ENCODE peak calls at places on chromosomes 13 and 19, in nine cellular contexts. G is psoas muscle, B is neural crest cell, V is thoracic aorta, L is NCI-H1417, U is Kasumi-1, D is EH, C is Daoy, J is ecto neural progenitor cell. W is an unnamed sample.

GRCh38 chr19:54937926-54938325 is 9.4 kb downstream of the NLRP7 start:
- DNase-seq in G (no peak), B (no peak), V (no peak), L (no peak), U (no peak), D (no peak), C (no peak), J (no peak), W (no peak)

GRCh38 chr13:98447881-98448641 is 128.8 kb downstream of the STK24 start:
- DNase-seq in G (no peak), B (peak; percentile 55), V (no peak), L (peak; percentile 19), U (peak; percentile 13), D (peak; percentile 48), C (peak; percentile 30), J (peak; percentile 78), W (no peak)

GRCh38 chr13:40440990-40441820 is 225.2 kb downstream of the FOXO1 start:
- DNase-seq in G (peak; percentile 86), B (no peak), V (peak; percentile 38), L (no peak), U (no peak), D (no peak), C (peak; percentile 55), J (no peak), W (peak; percentile 98)

GRCh38 chr13:112664501-112665203 is 25.2 kb upstream of the ATP11A start:
- DNase-seq in G (no peak), B (no peak), V (no peak), L (no peak), U (no peak), D (peak; percentile 27), C (no peak), J (peak; percentile 36), W (no peak)

GRCh38 chr13:40381935-40382764 is 284.3 kb downstream of the FOXO1 start:
- DNase-seq in G (no peak), B (no peak), V (no peak), L (no peak), U (no peak), D (no peak), C (no peak), J (no peak), W (no peak)

GRCh38 chr19:19821366-19822147 is at the start of gene ZNF506:
- DNase-seq in G (peak; percentile 99), B (peak; percentile 20), V (peak; percentile 99), L (peak; percentile 95), U (peak; percentile 61), D (peak; percentile 94), C (peak; percentile 96), J (peak; percentile 94), W (peak; percentile 98)

GRCh38 chr13:28493740-28494536 is 990 bp downstream of the FLT1 start:
- DNase-seq in G (no peak), B (no peak), V (no peak), L (no peak), U (no peak), D (no peak), C (peak; percentile 8), J (peak; percentile 67), W (no peak)

GRCh38 chr19:44212865-44213346 is 574 bp downstream of the ZNF227 start:
- DNase-seq in G (no peak), B (no peak), V (no peak), L (peak; percentile 36), U (peak; percentile 45), D (peak; percentile 49), C (peak; percentile 55), J (no peak), W (peak; percentile 5)

GRCh38 chr13:24747248-24748151 is 16.5 kb upstream of the RNF17 start:
- DNase-seq in G (no peak), B (no peak), V (no peak), L (peak; percentile 50), U (no peak), D (no peak), C (peak; percentile 45), J (peak; percentile 58), W (no peak)

GRCh38 chr13:43127103-43127817 is 103.9 kb downstream of the DNAJC15 start:
- DNase-seq in G (no peak), B (no peak), V (no peak), L (no peak), U (no peak), D (peak; percentile 45), C (no peak), J (no peak), W (peak; percentile 46)

GRCh38 chr13:73767191-73767741 is 366.9 kb downstream of the KLF12 start:
- DNase-seq in G (no peak), B (no peak), V (no peak), L (peak; percentile 68), U (no peak), D (peak; percentile 29), C (no peak), J (peak; percentile 48), W (no peak)

GRCh38 chr13:113452942-113453901 is at the start of gene ADPRHL1:
- DNase-seq in G (peak; percentile 71), B (no peak), V (no peak), L (peak; percentile 32), U (no peak), D (no peak), C (no peak), J (peak; percentile 42), W (no peak)

GRCh38 chr19:11252665-11253355 is 9.5 kb downstream of the DOCK6 start:
- DNase-seq in G (no peak), B (no peak), V (no peak), L (no peak), U (no peak), D (no peak), C (no peak), J (no peak), W (no peak)

GRCh38 chr19:10553943-10554381 is 10.3 kb downstream of the ATG4D start:
- DNase-seq in G (no peak), B (no peak), V (no peak), L (no peak), U (peak; percentile 92), D (no peak), C (no peak), J (no peak), W (no peak)

GRCh38 chr13:40407567-40407966 is 258.9 kb downstream of the FOXO1 start:
- DNase-seq in G (no peak), B (no peak), V (no peak), L (no peak), U (no peak), D (no peak), C (no peak), J (no peak), W (no peak)

GRCh38 chr13:101930331-101930730 is 471.5 kb downstream of the FGF14 start:
- DNase-seq in G (no peak), B (no peak), V (no peak), L (no peak), U (no peak), D (peak; percentile 4), C (no peak), J (no peak), W (no peak)

GRCh38 chr13:20495087-20496023 is 30.3 kb downstream of the CRYL1 start:
- DNase-seq in G (no peak), B (peak; percentile 57), V (peak; percentile 30), L (peak; percentile 22), U (peak; percentile 35), D (peak; percentile 70), C (peak; percentile 35), J (no peak), W (peak; percentile 82)

GRCh38 chr13:52414963-52415362 is 9.0 kb upstream of the THSD1 start:
- DNase-seq in G (no peak), B (no peak), V (no peak), L (no peak), U (no peak), D (peak; percentile 68), C (no peak), J (no peak), W (no peak)

GRCh38 chr19:15300533-15301194 is 31.7 kb downstream of the BRD4 start:
- DNase-seq in G (no peak), B (no peak), V (no peak), L (no peak), U (no peak), D (peak; percentile 97), C (no peak), J (no peak), W (no peak)

GRCh38 chr13:105991622-105992254 is 543.7 kb downstream of the EFNB2 start:
- DNase-seq in G (no peak), B (no peak), V (no peak), L (no peak), U (peak; percentile 12), D (peak; percentile 85), C (peak; percentile 66), J (no peak), W (peak; percentile 80)

GRCh38 chr19:40305403-40305802 is 20.3 kb upstream of the AKT2 start:
- DNase-seq in G (peak; percentile 75), B (peak; percentile 88), V (no peak), L (peak; percentile 11), U (peak; percentile 89), D (peak; percentile 85), C (peak; percentile 85), J (peak; percentile 73), W (peak; percentile 85)

W was measured in SJCRH30.